ENCODE peak calls at places on chromosomes 5 and 9, in five cellular contexts. One of them, this sample, is unnamed.

GRCh38 chr5:95620030-95620869 is at the start of gene GPR150:
- DNase-seq in tibial artery: no peak
- DNase-seq in CD8-positive, alpha-beta T cell: peak
- DNase-seq in fibroblast of the aortic adventitia: no peak
- DNase-seq in OCI-LY7: no peak
- DNase-seq in this sample: peak

GRCh38 chr9:31325778-31326177 is 1058.7 kb upstream of the ACO1 start:
- DNase-seq in fibroblast of the aortic adventitia: no peak
- DNase-seq in OCI-LY7: no peak
- DNase-seq in CD8-positive, alpha-beta T cell: no peak
- DNase-seq in tibial artery: no peak
- DNase-seq in this sample: peak

GRCh38 chr9:22119537-22120167 is 110.5 kb upstream of the CDKN2B start:
- DNase-seq in tibial artery: no peak
- DNase-seq in CD8-positive, alpha-beta T cell: no peak
- DNase-seq in fibroblast of the aortic adventitia: peak
- DNase-seq in OCI-LY7: peak
- DNase-seq in this sample: no peak

GRCh38 chr5:83510199-83510730 is 38.7 kb downstream of the VCAN start:
- DNase-seq in tibial artery: no peak
- DNase-seq in OCI-LY7: no peak
- DNase-seq in fibroblast of the aortic adventitia: peak
- DNase-seq in CD8-positive, alpha-beta T cell: no peak
- DNase-seq in this sample: no peak

GRCh38 chr5:16489322-16489791 is 23.8 kb upstream of the ZNF622 start:
- DNase-seq in CD8-positive, alpha-beta T cell: peak
- DNase-seq in fibroblast of the aortic adventitia: peak
- DNase-seq in tibial artery: no peak
- DNase-seq in OCI-LY7: peak
- DNase-seq in this sample: no peak

GRCh38 chr5:138752341-138752950 is 779 bp upstream of the CTNNA1 start:
- DNase-seq in tibial artery: peak
- DNase-seq in CD8-positive, alpha-beta T cell: no peak
- DNase-seq in OCI-LY7: peak
- DNase-seq in fibroblast of the aortic adventitia: peak
- DNase-seq in this sample: peak

GRCh38 chr9:70143394-70144130 is 99.9 kb downstream of the MAMDC2 start:
- DNase-seq in OCI-LY7: no peak
- DNase-seq in tibial artery: no peak
- DNase-seq in fibroblast of the aortic adventitia: no peak
- DNase-seq in CD8-positive, alpha-beta T cell: no peak
- DNase-seq in this sample: no peak

GRCh38 chr5:151005975-151006576 is 14.3 kb upstream of the GPX3 start:
- DNase-seq in OCI-LY7: no peak
- DNase-seq in CD8-positive, alpha-beta T cell: no peak
- DNase-seq in tibial artery: peak
- DNase-seq in fibroblast of the aortic adventitia: peak
- DNase-seq in this sample: peak

GRCh38 chr5:176875783-176876505 is 23.2 kb downstream of the HK3 start:
- DNase-seq in fibroblast of the aortic adventitia: no peak
- DNase-seq in tibial artery: no peak
- DNase-seq in OCI-LY7: no peak
- DNase-seq in CD8-positive, alpha-beta T cell: no peak
- DNase-seq in this sample: no peak

GRCh38 chr9:114231218-114232090 is 76.1 kb downstream of the COL27A1 start:
- DNase-seq in OCI-LY7: no peak
- DNase-seq in tibial artery: no peak
- DNase-seq in fibroblast of the aortic adventitia: no peak
- DNase-seq in CD8-positive, alpha-beta T cell: no peak
- DNase-seq in this sample: no peak

GRCh38 chr5:172881691-172882370 is 47.8 kb downstream of the ERGIC1 start:
- DNase-seq in CD8-positive, alpha-beta T cell: no peak
- DNase-seq in OCI-LY7: no peak
- DNase-seq in fibroblast of the aortic adventitia: peak
- DNase-seq in tibial artery: peak
- DNase-seq in this sample: no peak

GRCh38 chr5:157828949-157829639 is 29.9 kb downstream of the CLINT1 start:
- DNase-seq in fibroblast of the aortic adventitia: no peak
- DNase-seq in CD8-positive, alpha-beta T cell: no peak
- DNase-seq in tibial artery: no peak
- DNase-seq in OCI-LY7: no peak
- DNase-seq in this sample: no peak

GRCh38 chr9:128927731-128928411 is 7.1 kb downstream of the PHYHD1 start:
- DNase-seq in OCI-LY7: peak
- DNase-seq in CD8-positive, alpha-beta T cell: peak
- DNase-seq in fibroblast of the aortic adventitia: peak
- DNase-seq in tibial artery: no peak
- DNase-seq in this sample: no peak

GRCh38 chr5:82720764-82721163 is 356.4 kb downstream of the TMEM167A start:
- DNase-seq in fibroblast of the aortic adventitia: peak
- DNase-seq in CD8-positive, alpha-beta T cell: no peak
- DNase-seq in tibial artery: no peak
- DNase-seq in OCI-LY7: no peak
- DNase-seq in this sample: no peak

GRCh38 chr9:117546894-117547293 is 132.0 kb upstream of the ASTN2 start:
- DNase-seq in CD8-positive, alpha-beta T cell: no peak
- DNase-seq in fibroblast of the aortic adventitia: no peak
- DNase-seq in tibial artery: no peak
- DNase-seq in OCI-LY7: no peak
- DNase-seq in this sample: no peak

GRCh38 chr9:133419005-133419404 is 1.2 kb upstream of the REXO4 start:
- DNase-seq in OCI-LY7: no peak
- DNase-seq in fibroblast of the aortic adventitia: no peak
- DNase-seq in CD8-positive, alpha-beta T cell: no peak
- DNase-seq in tibial artery: no peak
- DNase-seq in this sample: no peak

GRCh38 chr9:127096208-127096607 is 26.2 kb downstream of the ANGPTL2 start:
- DNase-seq in tibial artery: no peak
- DNase-seq in fibroblast of the aortic adventitia: no peak
- DNase-seq in CD8-positive, alpha-beta T cell: no peak
- DNase-seq in OCI-LY7: no peak
- DNase-seq in this sample: peak

GRCh38 chr9:95481000-95481399 is 35.8 kb downstream of the PTCH1 start:
- DNase-seq in tibial artery: no peak
- DNase-seq in CD8-positive, alpha-beta T cell: no peak
- DNase-seq in fibroblast of the aortic adventitia: no peak
- DNase-seq in OCI-LY7: no peak
- DNase-seq in this sample: no peak

GRCh38 chr9:38363589-38363925 is 28.9 kb upstream of the ALDH1B1 start:
- DNase-seq in fibroblast of the aortic adventitia: no peak
- DNase-seq in tibial artery: no peak
- DNase-seq in CD8-positive, alpha-beta T cell: no peak
- DNase-seq in OCI-LY7: no peak
- DNase-seq in this sample: no peak

GRCh38 chr9:98117984-98118639 is 910 bp downstream of the TRIM14 start:
- DNase-seq in OCI-LY7: peak
- DNase-seq in CD8-positive, alpha-beta T cell: peak
- DNase-seq in tibial artery: no peak
- DNase-seq in fibroblast of the aortic adventitia: no peak
- DNase-seq in this sample: no peak

GRCh38 chr9:101398930-101399640 is 434 bp downstream of the ZNF189 start:
- DNase-seq in tibial artery: peak
- DNase-seq in CD8-positive, alpha-beta T cell: no peak
- DNase-seq in fibroblast of the aortic adventitia: peak
- DNase-seq in OCI-LY7: peak
- DNase-seq in this sample: peak

GRCh38 chr9:130891699-130892502 is 4.7 kb downstream of the QRFP start:
- DNase-seq in tibial artery: no peak
- DNase-seq in fibroblast of the aortic adventitia: no peak
- DNase-seq in OCI-LY7: no peak
- DNase-seq in CD8-positive, alpha-beta T cell: no peak
- DNase-seq in this sample: no peak

GRCh38 chr5:123269436-123269835 is 153.8 kb downstream of the CEP120 start:
- DNase-seq in tibial artery: no peak
- DNase-seq in OCI-LY7: no peak
- DNase-seq in CD8-positive, alpha-beta T cell: no peak
- DNase-seq in fibroblast of the aortic adventitia: no peak
- DNase-seq in this sample: no peak

GRCh38 chr5:172855597-172856292 is 21.7 kb downstream of the ERGIC1 start:
- DNase-seq in OCI-LY7: no peak
- DNase-seq in CD8-positive, alpha-beta T cell: no peak
- DNase-seq in tibial artery: peak
- DNase-seq in fibroblast of the aortic adventitia: peak
- DNase-seq in this sample: peak

GRCh38 chr5:52894451-52894850 is 94.7 kb upstream of the ITGA2 start:
- DNase-seq in fibroblast of the aortic adventitia: no peak
- DNase-seq in CD8-positive, alpha-beta T cell: no peak
- DNase-seq in OCI-LY7: no peak
- DNase-seq in tibial artery: no peak
- DNase-seq in this sample: no peak

GRCh38 chr5:40784027-40784653 is 14.0 kb downstream of the PRKAA1 start:
- DNase-seq in fibroblast of the aortic adventitia: no peak
- DNase-seq in CD8-positive, alpha-beta T cell: no peak
- DNase-seq in OCI-LY7: no peak
- DNase-seq in tibial artery: no peak
- DNase-seq in this sample: no peak

GRCh38 chr9:84899326-84899725 is 229.8 kb downstream of the NTRK2 start:
- DNase-seq in CD8-positive, alpha-beta T cell: no peak
- DNase-seq in tibial artery: no peak
- DNase-seq in OCI-LY7: no peak
- DNase-seq in fibroblast of the aortic adventitia: no peak
- DNase-seq in this sample: no peak

GRCh38 chr5:61724102-61724501 is 392.0 kb downstream of the ZSWIM6 start:
- DNase-seq in CD8-positive, alpha-beta T cell: no peak
- DNase-seq in OCI-LY7: no peak
- DNase-seq in fibroblast of the aortic adventitia: no peak
- DNase-seq in tibial artery: no peak
- DNase-seq in this sample: no peak

GRCh38 chr9:101536938-101537337 is 3.3 kb downstream of the RNF20 start:
- DNase-seq in tibial artery: no peak
- DNase-seq in OCI-LY7: peak
- DNase-seq in CD8-positive, alpha-beta T cell: no peak
- DNase-seq in fibroblast of the aortic adventitia: peak
- DNase-seq in this sample: no peak

GRCh38 chr9:114588671-114589526 is 1.3 kb downstream of the ATP6V1G1 start:
- DNase-seq in tibial artery: no peak
- DNase-seq in OCI-LY7: peak
- DNase-seq in fibroblast of the aortic adventitia: peak
- DNase-seq in CD8-positive, alpha-beta T cell: no peak
- DNase-seq in this sample: no peak

DNA sequence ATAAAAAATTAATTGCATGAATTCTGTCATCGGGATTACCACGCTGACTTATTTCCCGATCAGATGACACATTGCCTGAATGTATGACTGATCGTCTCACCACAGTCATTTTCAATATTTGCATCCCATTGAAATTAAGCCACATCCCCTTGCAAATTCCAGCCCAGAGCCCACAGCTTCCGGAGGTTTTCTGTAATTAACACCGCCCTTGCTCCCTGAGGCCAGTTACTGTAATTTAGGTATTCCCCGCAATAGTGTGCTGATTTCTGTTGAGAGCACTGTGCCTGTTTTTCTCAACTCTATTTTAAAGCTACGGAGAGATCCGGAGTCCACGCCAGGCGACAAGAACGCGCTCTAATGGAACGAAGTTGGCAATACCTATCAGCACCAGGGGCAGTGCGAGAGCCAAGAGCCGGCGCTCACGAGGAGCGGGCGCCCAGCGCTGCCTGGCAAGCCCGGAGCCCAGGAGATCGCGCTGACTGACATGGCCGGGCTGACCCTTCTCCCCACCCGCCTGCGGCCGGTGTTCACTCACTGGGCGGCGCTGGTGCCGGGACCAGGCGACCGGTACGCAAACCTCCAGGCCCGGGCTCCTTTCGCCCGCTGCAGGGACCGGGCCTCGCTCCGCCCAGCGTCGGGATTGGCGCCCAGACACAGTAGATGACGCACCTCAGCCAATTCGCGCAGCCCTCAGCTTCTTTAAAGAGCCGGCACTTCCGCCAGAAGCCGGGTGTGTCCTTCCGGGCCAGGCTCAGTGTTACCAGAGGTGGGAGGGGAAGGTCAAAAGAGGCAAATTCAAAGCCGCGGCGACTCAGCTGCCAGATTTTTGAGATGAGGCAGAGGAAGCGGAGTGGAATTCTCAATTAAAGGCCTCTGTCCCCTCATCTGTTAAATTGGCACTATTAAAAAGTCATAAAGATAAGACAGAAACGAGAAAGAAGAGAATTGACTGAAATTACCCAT is at the start of gene PLGRKT:
- DNase-seq in CD8-positive, alpha-beta T cell: peak
- DNase-seq in fibroblast of the aortic adventitia: peak
- DNase-seq in tibial artery: peak
- DNase-seq in OCI-LY7: peak
- DNase-seq in this sample: peak
- TF ChIP-seq CTCF in CD8-positive, alpha-beta T cell: peak
- TF ChIP-seq CTCF in fibroblast of the aortic adventitia: no peak
- TF ChIP-seq CTCF in tibial artery: no peak
- TF ChIP-seq CTCF in OCI-LY7: peak
- TF ChIP-seq CTCF in this sample: peak

GRCh38 chr9:125889122-125889523 is 141.9 kb downstream of the PBX3 start:
- DNase-seq in fibroblast of the aortic adventitia: peak
- DNase-seq in tibial artery: peak
- DNase-seq in CD8-positive, alpha-beta T cell: peak
- DNase-seq in OCI-LY7: no peak
- DNase-seq in this sample: peak
- H3K4me3 ChIP-seq in fibroblast of the aortic adventitia: peak
- H3K4me3 ChIP-seq in tibial artery: peak
- H3K4me3 ChIP-seq in CD8-positive, alpha-beta T cell: peak
- H3K4me3 ChIP-seq in OCI-LY7: no peak
- H3K4me3 ChIP-seq in this sample: peak

GRCh38 chr5:171107650-171108049 is 201.4 kb upstream of the TLX3 start:
- DNase-seq in tibial artery: no peak
- DNase-seq in CD8-positive, alpha-beta T cell: no peak
- DNase-seq in fibroblast of the aortic adventitia: no peak
- DNase-seq in OCI-LY7: no peak
- DNase-seq in this sample: no peak

DNA sequence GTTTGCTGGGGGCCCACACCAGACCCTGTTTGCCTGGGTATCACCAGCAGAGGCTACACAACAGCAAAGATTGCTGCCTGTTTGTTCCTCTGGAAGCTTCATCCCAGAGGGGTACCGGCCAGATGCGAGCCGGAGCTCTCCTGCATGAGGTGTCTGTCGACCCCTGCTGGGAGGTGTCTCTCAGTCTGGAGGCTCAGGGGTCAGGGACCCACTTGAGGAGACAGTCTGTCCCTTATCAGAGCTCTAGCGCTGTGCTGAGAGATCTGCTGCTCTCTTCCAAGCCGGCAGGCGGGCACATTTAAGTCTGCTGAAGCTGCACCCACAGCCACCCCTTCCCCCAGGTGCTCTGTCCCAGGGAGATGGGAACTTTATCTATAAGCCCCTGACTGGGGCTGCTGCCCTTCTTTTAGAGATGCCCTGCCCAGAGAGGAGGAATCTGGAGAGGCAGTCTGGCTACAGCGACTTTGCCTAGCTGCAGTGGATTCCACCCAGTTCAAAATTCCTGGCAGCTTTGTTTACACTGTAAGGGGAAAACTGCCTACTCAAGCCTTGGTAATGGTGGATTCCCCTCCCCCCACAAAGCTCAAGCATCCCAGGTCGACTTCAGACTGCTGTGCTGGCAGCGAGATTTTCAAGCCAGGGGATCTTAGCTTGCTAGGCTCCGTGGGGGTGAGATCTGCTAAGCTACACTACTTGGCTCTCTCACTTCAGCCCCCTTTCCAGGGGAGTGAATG is 206.0 kb upstream of the TLX3 start:
- DNase-seq in CD8-positive, alpha-beta T cell: no peak
- DNase-seq in OCI-LY7: no peak
- DNase-seq in fibroblast of the aortic adventitia: no peak
- DNase-seq in tibial artery: no peak
- DNase-seq in this sample: no peak
- TF ChIP-seq CTCF in CD8-positive, alpha-beta T cell: no peak
- TF ChIP-seq CTCF in OCI-LY7: no peak
- TF ChIP-seq CTCF in fibroblast of the aortic adventitia: no peak
- TF ChIP-seq CTCF in tibial artery: no peak
- TF ChIP-seq CTCF in this sample: no peak

GRCh38 chr5:54844905-54845566 is 140.4 kb downstream of the ESM1 start:
- DNase-seq in OCI-LY7: peak
- DNase-seq in CD8-positive, alpha-beta T cell: no peak
- DNase-seq in tibial artery: no peak
- DNase-seq in fibroblast of the aortic adventitia: peak
- DNase-seq in this sample: no peak
- H3K4me3 ChIP-seq in OCI-LY7: peak
- H3K4me3 ChIP-seq in CD8-positive, alpha-beta T cell: no peak
- H3K4me3 ChIP-seq in tibial artery: peak
- H3K4me3 ChIP-seq in fibroblast of the aortic adventitia: no peak
- H3K4me3 ChIP-seq in this sample: peak